ENCODE peak calls at places on chromosomes 2 and 18, in nine cellular contexts. One of them, this sample, is unnamed.

GRCh38 chr2:1802046-1802445 is 57.7 kb upstream of the PXDN start:
- DNase-seq in AG04450: no peak
- DNase-seq in substantia nigra: no peak
- DNase-seq in iPS-NIHi11: no peak
- DNase-seq in MCF 10A: no peak
- DNase-seq in NCI-H1092 treated with DMSO at 0.1 percent for 48 hours: no peak
- DNase-seq in IMR-90: no peak
- DNase-seq in NCI-H1105 treated with DMSO at 0.1 percent for 48 hours: no peak
- DNase-seq in EL: no peak
- DNase-seq in this sample: no peak

GRCh38 chr2:2796207-2796606 is 465.1 kb upstream of the MYT1L start:
- DNase-seq in AG04450: no peak
- DNase-seq in substantia nigra: no peak
- DNase-seq in iPS-NIHi11: no peak
- DNase-seq in MCF 10A: no peak
- DNase-seq in NCI-H1092 treated with DMSO at 0.1 percent for 48 hours: no peak
- DNase-seq in IMR-90: no peak
- DNase-seq in NCI-H1105 treated with DMSO at 0.1 percent for 48 hours: no peak
- DNase-seq in EL: no peak
- DNase-seq in this sample: no peak

GRCh38 chr18:31578126-31578525 is 13.6 kb upstream of the TTR start:
- DNase-seq in AG04450: no peak
- DNase-seq in substantia nigra: no peak
- DNase-seq in iPS-NIHi11: no peak
- DNase-seq in MCF 10A: no peak
- DNase-seq in NCI-H1092 treated with DMSO at 0.1 percent for 48 hours: no peak
- DNase-seq in IMR-90: no peak
- DNase-seq in NCI-H1105 treated with DMSO at 0.1 percent for 48 hours: no peak
- DNase-seq in EL: no peak
- DNase-seq in this sample: no peak

GRCh38 chr2:9708683-9709538 is 78.1 kb upstream of the YWHAQ start:
- DNase-seq in AG04450: no peak
- DNase-seq in substantia nigra: no peak
- DNase-seq in iPS-NIHi11: no peak
- DNase-seq in MCF 10A: no peak
- DNase-seq in NCI-H1092 treated with DMSO at 0.1 percent for 48 hours: no peak
- DNase-seq in IMR-90: no peak
- DNase-seq in NCI-H1105 treated with DMSO at 0.1 percent for 48 hours: no peak
- DNase-seq in EL: no peak
- DNase-seq in this sample: peak

GRCh38 chr2:120804446-120804845 is 68.8 kb downstream of the GLI2 start:
- DNase-seq in AG04450: no peak
- DNase-seq in substantia nigra: no peak
- DNase-seq in iPS-NIHi11: no peak
- DNase-seq in MCF 10A: no peak
- DNase-seq in NCI-H1092 treated with DMSO at 0.1 percent for 48 hours: no peak
- DNase-seq in IMR-90: no peak
- DNase-seq in NCI-H1105 treated with DMSO at 0.1 percent for 48 hours: peak
- DNase-seq in EL: no peak
- DNase-seq in this sample: no peak

GRCh38 chr2:190648289-190649034 is 421 bp upstream of the NAB1 start:
- DNase-seq in AG04450: peak
- DNase-seq in substantia nigra: peak
- DNase-seq in iPS-NIHi11: peak
- DNase-seq in MCF 10A: peak
- DNase-seq in NCI-H1092 treated with DMSO at 0.1 percent for 48 hours: peak
- DNase-seq in IMR-90: peak
- DNase-seq in NCI-H1105 treated with DMSO at 0.1 percent for 48 hours: peak
- DNase-seq in EL: peak
- DNase-seq in this sample: peak

GRCh38 chr18:10062292-10062940 is 148.6 kb downstream of the VAPA start:
- DNase-seq in AG04450: no peak
- DNase-seq in substantia nigra: no peak
- DNase-seq in iPS-NIHi11: no peak
- DNase-seq in MCF 10A: no peak
- DNase-seq in NCI-H1092 treated with DMSO at 0.1 percent for 48 hours: no peak
- DNase-seq in IMR-90: peak
- DNase-seq in NCI-H1105 treated with DMSO at 0.1 percent for 48 hours: no peak
- DNase-seq in EL: peak
- DNase-seq in this sample: no peak

GRCh38 chr18:28792404-28793103 is 615.6 kb upstream of the CDH2 start:
- DNase-seq in AG04450: no peak
- DNase-seq in substantia nigra: no peak
- DNase-seq in iPS-NIHi11: no peak
- DNase-seq in MCF 10A: peak
- DNase-seq in NCI-H1092 treated with DMSO at 0.1 percent for 48 hours: no peak
- DNase-seq in IMR-90: no peak
- DNase-seq in NCI-H1105 treated with DMSO at 0.1 percent for 48 hours: peak
- DNase-seq in EL: no peak
- DNase-seq in this sample: no peak

GRCh38 chr2:224401641-224402342 is at the start of gene FAM124B:
- DNase-seq in AG04450: peak
- DNase-seq in substantia nigra: peak
- DNase-seq in iPS-NIHi11: no peak
- DNase-seq in MCF 10A: no peak
- DNase-seq in NCI-H1092 treated with DMSO at 0.1 percent for 48 hours: peak
- DNase-seq in IMR-90: peak
- DNase-seq in NCI-H1105 treated with DMSO at 0.1 percent for 48 hours: no peak
- DNase-seq in EL: peak
- DNase-seq in this sample: no peak

GRCh38 chr2:150169230-150169629 is 318.2 kb downstream of the RND3 start:
- DNase-seq in AG04450: no peak
- DNase-seq in substantia nigra: no peak
- DNase-seq in iPS-NIHi11: no peak
- DNase-seq in MCF 10A: peak
- DNase-seq in NCI-H1092 treated with DMSO at 0.1 percent for 48 hours: no peak
- DNase-seq in IMR-90: peak
- DNase-seq in NCI-H1105 treated with DMSO at 0.1 percent for 48 hours: no peak
- DNase-seq in EL: peak
- DNase-seq in this sample: peak

GRCh38 chr2:101429453-101429852 is 42.1 kb upstream of the CREG2 start:
- DNase-seq in AG04450: no peak
- DNase-seq in substantia nigra: no peak
- DNase-seq in iPS-NIHi11: no peak
- DNase-seq in MCF 10A: no peak
- DNase-seq in NCI-H1092 treated with DMSO at 0.1 percent for 48 hours: no peak
- DNase-seq in IMR-90: no peak
- DNase-seq in NCI-H1105 treated with DMSO at 0.1 percent for 48 hours: no peak
- DNase-seq in EL: no peak
- DNase-seq in this sample: no peak

GRCh38 chr18:65435529-65435928 is 315.3 kb upstream of the CDH7 start:
- DNase-seq in AG04450: no peak
- DNase-seq in substantia nigra: no peak
- DNase-seq in iPS-NIHi11: no peak
- DNase-seq in MCF 10A: no peak
- DNase-seq in NCI-H1092 treated with DMSO at 0.1 percent for 48 hours: peak
- DNase-seq in IMR-90: no peak
- DNase-seq in NCI-H1105 treated with DMSO at 0.1 percent for 48 hours: no peak
- DNase-seq in EL: no peak
- DNase-seq in this sample: no peak

GRCh38 chr2:27370816-27371620 is 602 bp downstream of the SNX17 start:
- DNase-seq in AG04450: no peak
- DNase-seq in substantia nigra: no peak
- DNase-seq in iPS-NIHi11: peak
- DNase-seq in MCF 10A: peak
- DNase-seq in NCI-H1092 treated with DMSO at 0.1 percent for 48 hours: no peak
- DNase-seq in IMR-90: peak
- DNase-seq in NCI-H1105 treated with DMSO at 0.1 percent for 48 hours: no peak
- DNase-seq in EL: peak
- DNase-seq in this sample: peak

GRCh38 chr18:66872277-66872676 is 268.4 kb upstream of the CDH19 start:
- DNase-seq in AG04450: no peak
- DNase-seq in substantia nigra: no peak
- DNase-seq in iPS-NIHi11: no peak
- DNase-seq in MCF 10A: peak
- DNase-seq in NCI-H1092 treated with DMSO at 0.1 percent for 48 hours: peak
- DNase-seq in IMR-90: no peak
- DNase-seq in NCI-H1105 treated with DMSO at 0.1 percent for 48 hours: peak
- DNase-seq in EL: no peak
- DNase-seq in this sample: no peak

GRCh38 chr2:75612862-75613243 is 33.7 kb upstream of the MRPL19 start:
- DNase-seq in AG04450: no peak
- DNase-seq in substantia nigra: no peak
- DNase-seq in iPS-NIHi11: no peak
- DNase-seq in MCF 10A: no peak
- DNase-seq in NCI-H1092 treated with DMSO at 0.1 percent for 48 hours: no peak
- DNase-seq in IMR-90: no peak
- DNase-seq in NCI-H1105 treated with DMSO at 0.1 percent for 48 hours: no peak
- DNase-seq in EL: no peak
- DNase-seq in this sample: no peak

GRCh38 chr2:101463885-101464653 is 10.8 kb downstream of the RFX8 start:
- DNase-seq in AG04450: peak
- DNase-seq in substantia nigra: no peak
- DNase-seq in iPS-NIHi11: no peak
- DNase-seq in MCF 10A: peak
- DNase-seq in NCI-H1092 treated with DMSO at 0.1 percent for 48 hours: no peak
- DNase-seq in IMR-90: peak
- DNase-seq in NCI-H1105 treated with DMSO at 0.1 percent for 48 hours: no peak
- DNase-seq in EL: peak
- DNase-seq in this sample: peak

GRCh38 chr2:239693330-239693729 is 292.5 kb upstream of the HDAC4 start:
- DNase-seq in AG04450: no peak
- DNase-seq in substantia nigra: no peak
- DNase-seq in iPS-NIHi11: no peak
- DNase-seq in MCF 10A: no peak
- DNase-seq in NCI-H1092 treated with DMSO at 0.1 percent for 48 hours: no peak
- DNase-seq in IMR-90: no peak
- DNase-seq in NCI-H1105 treated with DMSO at 0.1 percent for 48 hours: no peak
- DNase-seq in EL: no peak
- DNase-seq in this sample: no peak

GRCh38 chr2:151071382-151071781 is 190.3 kb downstream of the RBM43 start:
- DNase-seq in AG04450: no peak
- DNase-seq in substantia nigra: no peak
- DNase-seq in iPS-NIHi11: peak
- DNase-seq in MCF 10A: peak
- DNase-seq in NCI-H1092 treated with DMSO at 0.1 percent for 48 hours: no peak
- DNase-seq in IMR-90: peak
- DNase-seq in NCI-H1105 treated with DMSO at 0.1 percent for 48 hours: no peak
- DNase-seq in EL: peak
- DNase-seq in this sample: peak